ENCODE peak calls at places on chromosomes 3 and 15, in nine cellular contexts. One of them, this sample, is unnamed.
A peak's percentile ranks its signal among the peaks of the same experiment; 100 is the strongest.

GRCh38 chr15:94174399-94174802 is 57.0 kb upstream of the MCTP2 start:
- DNase-seq in MCF 10A: peak; percentile 49
- DNase-seq in HFF-Myc: no peak
- DNase-seq in mucosa of descending colon: no peak
- DNase-seq in pancreas: no peak
- DNase-seq in AG04449: peak; percentile 49
- DNase-seq in upper lobe of right lung: no peak
- DNase-seq in omental fat pad: no peak
- DNase-seq in lower leg skin: no peak
- DNase-seq in this sample: no peak

GRCh38 chr3:120498947-120499346 is 48.2 kb upstream of the FSTL1 start:
- DNase-seq in MCF 10A: peak; percentile 85
- DNase-seq in HFF-Myc: peak; percentile 95
- DNase-seq in mucosa of descending colon: no peak
- DNase-seq in pancreas: no peak
- DNase-seq in AG04449: peak; percentile 99
- DNase-seq in upper lobe of right lung: no peak
- DNase-seq in omental fat pad: no peak
- DNase-seq in lower leg skin: no peak
- DNase-seq in this sample: no peak

GRCh38 chr15:61702224-61703120 is 357.8 kb downstream of the VPS13C start:
- DNase-seq in MCF 10A: peak; percentile 29
- DNase-seq in HFF-Myc: no peak
- DNase-seq in mucosa of descending colon: no peak
- DNase-seq in pancreas: no peak
- DNase-seq in AG04449: no peak
- DNase-seq in upper lobe of right lung: no peak
- DNase-seq in omental fat pad: no peak
- DNase-seq in lower leg skin: no peak
- DNase-seq in this sample: no peak

GRCh38 chr3:98617841-98618240 is 24.4 kb upstream of the CPOX start:
- DNase-seq in MCF 10A: no peak
- DNase-seq in HFF-Myc: no peak
- DNase-seq in mucosa of descending colon: no peak
- DNase-seq in pancreas: no peak
- DNase-seq in AG04449: no peak
- DNase-seq in upper lobe of right lung: no peak
- DNase-seq in omental fat pad: no peak
- DNase-seq in lower leg skin: no peak
- DNase-seq in this sample: no peak

GRCh38 chr3:64080839-64081630 is 57.7 kb upstream of the PSMD6 start:
- DNase-seq in MCF 10A: no peak
- DNase-seq in HFF-Myc: no peak
- DNase-seq in mucosa of descending colon: no peak
- DNase-seq in pancreas: no peak
- DNase-seq in AG04449: no peak
- DNase-seq in upper lobe of right lung: no peak
- DNase-seq in omental fat pad: no peak
- DNase-seq in lower leg skin: no peak
- DNase-seq in this sample: no peak

GRCh38 chr3:185318136-185318535 is 44.8 kb upstream of the MAP3K13 start:
- DNase-seq in MCF 10A: peak; percentile 9
- DNase-seq in HFF-Myc: no peak
- DNase-seq in mucosa of descending colon: no peak
- DNase-seq in pancreas: no peak
- DNase-seq in AG04449: no peak
- DNase-seq in upper lobe of right lung: no peak
- DNase-seq in omental fat pad: no peak
- DNase-seq in lower leg skin: no peak
- DNase-seq in this sample: no peak

GRCh38 chr15:64851503-64851840 is 9.8 kb downstream of the PLEKHO2 start:
- DNase-seq in MCF 10A: no peak
- DNase-seq in HFF-Myc: no peak
- DNase-seq in mucosa of descending colon: no peak
- DNase-seq in pancreas: no peak
- DNase-seq in AG04449: peak; percentile 82
- DNase-seq in upper lobe of right lung: no peak
- DNase-seq in omental fat pad: no peak
- DNase-seq in lower leg skin: no peak
- DNase-seq in this sample: no peak

GRCh38 chr3:118675305-118675704 is 359.3 kb downstream of the IGSF11 start:
- DNase-seq in MCF 10A: no peak
- DNase-seq in HFF-Myc: no peak
- DNase-seq in mucosa of descending colon: no peak
- DNase-seq in pancreas: no peak
- DNase-seq in AG04449: no peak
- DNase-seq in upper lobe of right lung: no peak
- DNase-seq in omental fat pad: no peak
- DNase-seq in lower leg skin: no peak
- DNase-seq in this sample: no peak

GRCh38 chr15:73190189-73190601 is 137.9 kb downstream of the NEO1 start:
- DNase-seq in MCF 10A: no peak
- DNase-seq in HFF-Myc: no peak
- DNase-seq in mucosa of descending colon: no peak
- DNase-seq in pancreas: no peak
- DNase-seq in AG04449: no peak
- DNase-seq in upper lobe of right lung: no peak
- DNase-seq in omental fat pad: no peak
- DNase-seq in lower leg skin: no peak
- DNase-seq in this sample: no peak

GRCh38 chr3:141407817-141408216 is 39.5 kb downstream of the ZBTB38 start:
- DNase-seq in MCF 10A: no peak
- DNase-seq in HFF-Myc: no peak
- DNase-seq in mucosa of descending colon: no peak
- DNase-seq in pancreas: no peak
- DNase-seq in AG04449: no peak
- DNase-seq in upper lobe of right lung: no peak
- DNase-seq in omental fat pad: no peak
- DNase-seq in lower leg skin: no peak
- DNase-seq in this sample: no peak

GRCh38 chr15:57752426-57752825 is 45.9 kb downstream of the POLR2M start:
- DNase-seq in MCF 10A: no peak
- DNase-seq in HFF-Myc: no peak
- DNase-seq in mucosa of descending colon: no peak
- DNase-seq in pancreas: no peak
- DNase-seq in AG04449: no peak
- DNase-seq in upper lobe of right lung: no peak
- DNase-seq in omental fat pad: no peak
- DNase-seq in lower leg skin: peak; percentile 37
- DNase-seq in this sample: no peak

GRCh38 chr15:31320022-31320421 is 6.6 kb upstream of the KLF13 start:
- DNase-seq in MCF 10A: no peak
- DNase-seq in HFF-Myc: no peak
- DNase-seq in mucosa of descending colon: no peak
- DNase-seq in pancreas: no peak
- DNase-seq in AG04449: no peak
- DNase-seq in upper lobe of right lung: peak; percentile 20
- DNase-seq in omental fat pad: no peak
- DNase-seq in lower leg skin: no peak
- DNase-seq in this sample: no peak

GRCh38 chr3:149382091-149382467 is 4.6 kb upstream of the TM4SF1 start:
- DNase-seq in MCF 10A: no peak
- DNase-seq in HFF-Myc: no peak
- DNase-seq in mucosa of descending colon: no peak
- DNase-seq in pancreas: no peak
- DNase-seq in AG04449: no peak
- DNase-seq in upper lobe of right lung: no peak
- DNase-seq in omental fat pad: no peak
- DNase-seq in lower leg skin: no peak
- DNase-seq in this sample: no peak

GRCh38 chr3:101453966-101454365 is 59.0 kb downstream of the SENP7 start:
- DNase-seq in MCF 10A: no peak
- DNase-seq in HFF-Myc: no peak
- DNase-seq in mucosa of descending colon: no peak
- DNase-seq in pancreas: no peak
- DNase-seq in AG04449: peak; percentile 5
- DNase-seq in upper lobe of right lung: no peak
- DNase-seq in omental fat pad: no peak
- DNase-seq in lower leg skin: no peak
- DNase-seq in this sample: no peak

GRCh38 chr3:113754486-113755159 is 7.8 kb downstream of the ATP6V1A start:
- DNase-seq in MCF 10A: no peak
- DNase-seq in HFF-Myc: no peak
- DNase-seq in mucosa of descending colon: no peak
- DNase-seq in pancreas: no peak
- DNase-seq in AG04449: no peak
- DNase-seq in upper lobe of right lung: no peak
- DNase-seq in omental fat pad: no peak
- DNase-seq in lower leg skin: no peak
- DNase-seq in this sample: no peak

DNA sequence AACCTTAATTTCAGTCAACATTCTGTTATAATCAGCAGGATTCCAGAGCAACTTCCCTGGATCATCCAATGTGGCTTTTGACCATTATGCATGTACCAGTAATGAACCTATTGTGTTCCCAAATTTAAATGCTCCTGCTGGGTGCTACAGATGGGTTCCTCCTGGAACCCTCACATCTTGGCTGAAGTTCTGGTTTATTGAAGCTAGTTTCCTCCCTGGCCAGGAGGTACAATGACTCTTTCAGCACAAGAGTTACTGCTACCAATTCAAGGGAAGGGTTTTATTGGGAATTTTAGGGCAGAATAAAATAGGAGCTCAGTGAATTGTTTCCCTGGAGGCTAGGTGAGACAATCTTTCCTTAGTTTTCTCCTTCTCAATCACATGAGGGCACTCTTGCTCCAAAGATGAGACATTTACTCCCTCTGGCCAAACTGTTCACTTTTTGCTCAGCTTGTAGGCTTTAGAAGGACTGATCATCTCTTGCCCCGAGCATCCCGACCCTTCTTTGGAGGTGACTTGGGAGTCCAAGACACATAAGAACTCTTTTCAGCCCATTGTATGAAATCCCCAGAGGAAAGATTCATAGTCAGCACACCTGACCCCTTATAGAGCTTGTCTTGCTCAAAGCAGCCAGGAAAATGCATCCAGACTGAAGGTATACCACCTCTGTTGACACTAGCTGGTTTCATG is 8.8 kb upstream of the NPHP3 start:
- DNase-seq in MCF 10A: peak; percentile 60
- DNase-seq in HFF-Myc: no peak
- DNase-seq in mucosa of descending colon: no peak
- DNase-seq in pancreas: no peak
- DNase-seq in AG04449: no peak
- DNase-seq in upper lobe of right lung: no peak
- DNase-seq in omental fat pad: no peak
- DNase-seq in lower leg skin: no peak
- DNase-seq in this sample: no peak
- TF ChIP-seq CTCF in MCF 10A: peak; percentile 55
- TF ChIP-seq CTCF in HFF-Myc: peak; percentile 39
- TF ChIP-seq CTCF in mucosa of descending colon: no peak
- TF ChIP-seq CTCF in pancreas: peak; percentile 6
- TF ChIP-seq CTCF in AG04449: peak; percentile 27
- TF ChIP-seq CTCF in upper lobe of right lung: peak; percentile 47
- TF ChIP-seq CTCF in omental fat pad: no peak
- TF ChIP-seq CTCF in lower leg skin: no peak
- TF ChIP-seq CTCF in this sample: no peak

DNA sequence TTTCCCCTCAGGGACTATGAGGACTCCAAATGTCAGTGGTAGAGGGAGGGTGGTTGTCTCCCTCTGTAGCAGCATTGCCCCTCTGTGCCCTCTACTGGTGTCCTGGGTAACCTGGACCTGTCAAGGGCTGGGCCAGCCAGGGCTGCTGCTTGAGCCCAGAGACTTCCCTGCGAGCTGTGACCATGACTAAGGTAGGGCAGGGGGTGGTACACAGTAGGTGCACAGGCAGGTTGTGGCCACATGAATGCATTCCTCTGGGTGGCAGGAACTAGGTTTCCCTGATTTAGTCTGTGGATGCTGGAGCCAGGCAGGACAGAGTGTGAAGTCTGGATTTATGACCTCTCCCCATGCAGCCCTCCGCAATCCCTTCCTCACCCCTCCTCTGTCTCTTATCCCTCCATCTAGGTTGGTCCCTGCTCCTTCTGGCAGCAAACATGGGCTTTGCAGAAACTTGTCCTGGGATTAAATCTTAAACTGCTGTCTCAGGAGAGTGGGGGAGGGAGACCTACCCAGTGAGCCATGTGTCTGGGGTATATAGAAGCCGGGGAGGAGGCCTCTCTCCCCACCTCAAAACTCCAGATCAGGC is 8.7 kb upstream of the SEMA3F start:
- DNase-seq in MCF 10A: peak; percentile 44
- DNase-seq in HFF-Myc: no peak
- DNase-seq in mucosa of descending colon: no peak
- DNase-seq in pancreas: no peak
- DNase-seq in AG04449: no peak
- DNase-seq in upper lobe of right lung: no peak
- DNase-seq in omental fat pad: no peak
- DNase-seq in lower leg skin: no peak
- DNase-seq in this sample: no peak
- TF ChIP-seq CTCF in MCF 10A: no peak
- TF ChIP-seq CTCF in HFF-Myc: no peak
- TF ChIP-seq CTCF in mucosa of descending colon: no peak
- TF ChIP-seq CTCF in pancreas: no peak
- TF ChIP-seq CTCF in AG04449: no peak
- TF ChIP-seq CTCF in upper lobe of right lung: no peak
- TF ChIP-seq CTCF in omental fat pad: no peak
- TF ChIP-seq CTCF in lower leg skin: no peak
- TF ChIP-seq CTCF in this sample: no peak

GRCh38 chr3:81871358-81872152 is 110.1 kb upstream of the GBE1 start:
- DNase-seq in MCF 10A: peak; percentile 11
- DNase-seq in HFF-Myc: no peak
- DNase-seq in mucosa of descending colon: no peak
- DNase-seq in pancreas: no peak
- DNase-seq in AG04449: no peak
- DNase-seq in upper lobe of right lung: no peak
- DNase-seq in omental fat pad: no peak
- DNase-seq in lower leg skin: no peak
- DNase-seq in this sample: no peak
- TF ChIP-seq CTCF in MCF 10A: peak; percentile 16
- TF ChIP-seq CTCF in HFF-Myc: no peak
- TF ChIP-seq CTCF in mucosa of descending colon: no peak
- TF ChIP-seq CTCF in pancreas: no peak
- TF ChIP-seq CTCF in AG04449: no peak
- TF ChIP-seq CTCF in upper lobe of right lung: peak; percentile 25
- TF ChIP-seq CTCF in omental fat pad: no peak
- TF ChIP-seq CTCF in lower leg skin: no peak
- TF ChIP-seq CTCF in this sample: no peak

DNA sequence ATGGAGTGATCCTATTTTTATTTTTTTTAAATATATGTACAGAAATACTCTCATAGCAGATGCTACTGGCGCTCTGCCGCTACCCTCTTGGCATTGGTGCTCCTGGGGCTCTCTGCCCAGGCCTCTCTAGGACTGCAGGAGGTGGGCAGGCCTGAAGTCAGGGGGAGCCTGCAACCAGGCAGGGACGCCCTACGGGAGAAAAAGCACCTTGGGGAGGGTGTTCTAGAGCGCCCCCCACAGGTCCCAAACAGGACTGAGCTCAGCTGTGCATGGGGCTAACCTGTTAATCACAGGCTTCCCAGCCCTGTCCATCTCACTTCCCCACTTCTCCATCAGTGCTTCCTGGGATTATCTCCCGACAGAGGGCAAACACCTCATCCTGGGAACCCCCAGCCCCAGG is 192.5 kb downstream of the SHQ1 start:
- DNase-seq in MCF 10A: no peak
- DNase-seq in HFF-Myc: no peak
- DNase-seq in mucosa of descending colon: no peak
- DNase-seq in pancreas: no peak
- DNase-seq in AG04449: no peak
- DNase-seq in upper lobe of right lung: no peak
- DNase-seq in omental fat pad: no peak
- DNase-seq in lower leg skin: no peak
- DNase-seq in this sample: no peak
- TF ChIP-seq CTCF in MCF 10A: peak; percentile 9
- TF ChIP-seq CTCF in HFF-Myc: peak; percentile 36
- TF ChIP-seq CTCF in mucosa of descending colon: no peak
- TF ChIP-seq CTCF in pancreas: no peak
- TF ChIP-seq CTCF in AG04449: no peak
- TF ChIP-seq CTCF in upper lobe of right lung: no peak
- TF ChIP-seq CTCF in omental fat pad: no peak
- TF ChIP-seq CTCF in lower leg skin: no peak
- TF ChIP-seq CTCF in this sample: no peak

GRCh38 chr15:52336530-52336929 is 40.9 kb upstream of the MYO5C start:
- DNase-seq in MCF 10A: no peak
- DNase-seq in HFF-Myc: no peak
- DNase-seq in mucosa of descending colon: peak; percentile 31
- DNase-seq in pancreas: no peak
- DNase-seq in AG04449: no peak
- DNase-seq in upper lobe of right lung: no peak
- DNase-seq in omental fat pad: no peak
- DNase-seq in lower leg skin: no peak
- DNase-seq in this sample: no peak
- TF ChIP-seq CTCF in MCF 10A: no peak
- TF ChIP-seq CTCF in HFF-Myc: no peak
- TF ChIP-seq CTCF in mucosa of descending colon: no peak
- TF ChIP-seq CTCF in pancreas: no peak
- TF ChIP-seq CTCF in AG04449: no peak
- TF ChIP-seq CTCF in upper lobe of right lung: no peak
- TF ChIP-seq CTCF in omental fat pad: no peak
- TF ChIP-seq CTCF in lower leg skin: no peak
- TF ChIP-seq CTCF in this sample: no peak